ENCODE peak calls at places on chromosomes 4 and X, in nine cellular contexts. V is Peyer's patch, E is heart left ventricle, A is fibroblast of lung, X is OCI-LY7, S is left ventricle myocardium inferior, C is IMR-90, F is kidney, O is ascending aorta. H is an unnamed sample.

GRCh38 chr4:100938698-100939097 is 408.6 kb downstream of the PPP3CA start:
- DNase-seq in V (no peak), E (no peak), A (no peak), X (no peak), S (no peak), C (no peak), F (no peak), O (no peak), H (no peak)

GRCh38 chrX:107723501-107723900 is 52.1 kb downstream of the TSC22D3 start:
- DNase-seq in V (no peak), E (no peak), A (no peak), X (no peak), S (no peak), C (no peak), F (no peak), O (no peak), H (no peak)

GRCh38 chrX:48035891-48036290 is 29.1 kb downstream of the SPACA5 start:
- DNase-seq in V (no peak), E (no peak), A (no peak), X (no peak), S (no peak), C (no peak), F (no peak), O (no peak), H (no peak)

GRCh38 chr4:139144161-139144859 is 32.7 kb downstream of the ELF2 start:
- DNase-seq in V (no peak), E (peak; percentile 28), A (peak; percentile 42), X (no peak), S (peak; percentile 33), C (peak; percentile 66), F (no peak), O (peak; percentile 67), H (no peak)

GRCh38 chr4:2939383-2940243 is 23.6 kb downstream of the NOP14 start:
- DNase-seq in V (no peak), E (no peak), A (no peak), X (no peak), S (peak; percentile 2), C (no peak), F (peak; percentile 75), O (peak; percentile 52), H (no peak)

GRCh38 chrX:56029691-56030090 is 202.5 kb upstream of the KLF8 start:
- DNase-seq in V (no peak), E (no peak), A (no peak), X (no peak), S (no peak), C (no peak), F (no peak), O (no peak), H (no peak)

GRCh38 chr4:24416293-24416692 is 168.1 kb downstream of the DHX15 start:
- DNase-seq in V (no peak), E (no peak), A (no peak), X (no peak), S (no peak), C (no peak), F (no peak), O (no peak), H (no peak)

GRCh38 chr4:105022811-105023667 is 123.6 kb upstream of the TET2 start:
- DNase-seq in V (no peak), E (no peak), A (peak; percentile 22), X (no peak), S (no peak), C (peak; percentile 3), F (no peak), O (no peak), H (no peak)

GRCh38 chrX:68433155-68433980 is at the start of gene OPHN1:
- DNase-seq in V (no peak), E (peak; percentile 74), A (peak; percentile 77), X (no peak), S (peak; percentile 76), C (peak; percentile 74), F (peak; percentile 92), O (peak; percentile 80), H (peak; percentile 74)

GRCh38 chrX:21838937-21839333 is 482 bp upstream of the MBTPS2 start:
- DNase-seq in V (no peak), E (no peak), A (peak; percentile 68), X (peak; percentile 30), S (no peak), C (peak; percentile 14), F (no peak), O (no peak), H (no peak)

GRCh38 chrX:40140706-40141499 is 43.1 kb upstream of the BCOR start:
- DNase-seq in V (no peak), E (no peak), A (peak; percentile 50), X (peak; percentile 19), S (no peak), C (peak; percentile 47), F (peak; percentile 82), O (peak; percentile 75), H (peak; percentile 38)

GRCh38 chrX:49272426-49272825 is 2.8 kb downstream of the PPP1R3F start:
- DNase-seq in V (no peak), E (no peak), A (no peak), X (peak; percentile 12), S (no peak), C (no peak), F (no peak), O (no peak), H (no peak)

GRCh38 chr4:98377626-98378025 is 116.4 kb downstream of the RAP1GDS1 start:
- DNase-seq in V (no peak), E (no peak), A (peak; percentile 80), X (no peak), S (no peak), C (peak; percentile 70), F (no peak), O (no peak), H (no peak)

GRCh38 chrX:43349363-43349762 is 306.7 kb upstream of the MAOA start:
- DNase-seq in V (no peak), E (no peak), A (peak; percentile 28), X (peak; percentile 51), S (no peak), C (peak; percentile 19), F (no peak), O (no peak), H (peak; percentile 21)

GRCh38 chr4:175953960-175954521 is 111.6 kb upstream of the WDR17 start:
- DNase-seq in V (no peak), E (no peak), A (no peak), X (peak; percentile 73), S (no peak), C (no peak), F (no peak), O (no peak), H (no peak)

GRCh38 chr4:128358231-128358902 is 70.8 kb upstream of the PGRMC2 start:
- DNase-seq in V (no peak), E (peak; percentile 28), A (peak; percentile 80), X (no peak), S (no peak), C (peak; percentile 91), F (no peak), O (no peak), H (no peak)

GRCh38 chr4:173061160-173061559 is 107.5 kb upstream of the GALNT7 start:
- DNase-seq in V (no peak), E (no peak), A (no peak), X (no peak), S (no peak), C (no peak), F (no peak), O (no peak), H (no peak)

GRCh38 chr4:173056271-173056670 is 112.3 kb upstream of the GALNT7 start:
- DNase-seq in V (no peak), E (no peak), A (no peak), X (no peak), S (no peak), C (no peak), F (no peak), O (no peak), H (no peak)

GRCh38 chr4:173057442-173057841 is 111.2 kb upstream of the GALNT7 start:
- DNase-seq in V (no peak), E (no peak), A (no peak), X (no peak), S (no peak), C (peak; percentile 10), F (no peak), O (no peak), H (no peak)

GRCh38 chr4:173056708-173057107 is 111.9 kb upstream of the GALNT7 start:
- DNase-seq in V (no peak), E (no peak), A (no peak), X (no peak), S (no peak), C (no peak), F (no peak), O (no peak), H (peak; percentile 63)

DNA sequence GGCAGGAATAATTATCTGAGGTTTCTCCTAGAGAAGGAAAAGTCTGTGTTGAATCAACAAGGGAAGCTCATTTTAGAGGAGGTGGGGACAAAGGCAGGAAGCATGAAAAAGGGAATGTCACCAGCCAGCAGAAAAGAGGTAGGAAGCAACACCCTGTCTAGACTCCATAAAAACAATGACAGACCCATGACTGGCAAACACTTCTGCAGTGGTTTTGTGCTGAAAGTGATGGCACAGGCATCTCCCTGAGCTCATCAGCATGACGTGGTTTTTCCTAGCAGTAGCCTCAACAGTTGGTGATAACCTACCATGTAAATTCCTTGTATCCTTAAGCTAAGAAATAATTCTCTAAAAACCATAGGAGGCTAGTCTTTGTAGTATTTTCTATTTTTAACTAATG is 110.7 kb upstream of the GALNT7 start:
- DNase-seq in V (no peak), E (no peak), A (no peak), X (no peak), S (no peak), C (peak; percentile 12), F (no peak), O (no peak), H (no peak)
- H3K4me3 ChIP-seq in V (no peak overlapping the region), E (no peak overlapping the region), A (no peak overlapping the region), X (no peak overlapping the region), S (no peak overlapping the region), C (no peak overlapping the region), F (no peak overlapping the region), O (no peak overlapping the region), H (no peak overlapping the region)

GRCh38 chr4:168877407-168877778 is 132.7 kb downstream of the CBR4 start:
- DNase-seq in V (no peak), E (no peak), A (peak; percentile 58), X (no peak), S (no peak), C (no peak), F (no peak), O (no peak), H (no peak)
- H3K4me1 ChIP-seq in V (peaks cover 31% of the 10 kb centered on the region), E (peaks cover 12% of the 10 kb centered on the region), A (peaks cover 19% of the 10 kb centered on the region), X (no peaks in the 10 kb centered on the region), S (peaks cover 85% of the 10 kb centered on the region), C (peaks cover 24% of the 10 kb centered on the region), F (peaks cover 4% of the 10 kb centered on the region), O (peaks cover 69% of the 10 kb centered on the region), H (peaks cover 19% of the 10 kb centered on the region)

DNA sequence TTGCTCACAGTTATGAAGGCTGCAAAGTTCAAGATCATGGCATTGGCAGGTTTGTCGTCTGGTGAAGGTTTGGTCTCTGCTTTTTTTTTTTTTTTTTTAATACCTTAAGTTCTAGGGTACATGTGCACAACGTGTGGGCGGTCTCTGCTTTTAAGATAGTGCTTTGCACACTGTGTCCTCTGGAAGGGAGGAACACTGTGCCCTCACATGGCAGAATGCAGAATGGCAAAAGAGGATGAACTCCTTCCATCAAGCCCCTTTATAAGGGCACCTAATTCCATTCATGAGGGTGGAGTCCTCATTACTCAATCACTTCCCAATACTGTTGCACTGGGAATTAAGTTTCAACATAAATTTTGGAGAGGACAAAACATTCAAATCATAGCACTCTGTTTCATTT is 101.4 kb downstream of the GLRA2 start:
- DNase-seq in V (no peak), E (no peak), A (no peak), X (no peak), S (no peak), C (no peak), F (no peak), O (no peak), H (no peak)
- TF ChIP-seq CTCF in V (no peak), E (no peak), A (no peak), X (peak; percentile 26), S (no peak), C (no peak), F (no peak), O (no peak), H (no peak)

GRCh38 chr4:110184124-110184790 is 14.2 kb downstream of the ELOVL6 start:
- DNase-seq in V (no peak), E (no peak), A (no peak), X (no peak), S (no peak), C (no peak), F (no peak), O (no peak), H (no peak)
- H3K4me3 ChIP-seq in V (no peak overlapping the region), E (no peak overlapping the region), A (no peak overlapping the region), X (no peak overlapping the region), S (no peak overlapping the region), C (no peak overlapping the region), F (no peak overlapping the region), O (no peak overlapping the region), H (no peak overlapping the region)

H was measured in body of pancreas.